ENCODE peak calls at places on chromosomes 16 and 17, in six cellular contexts. D is thyroid gland; Q is CD8-positive, alpha-beta T cell; H is ovary; G is lung; I is mesendoderm. L is an unnamed sample. For H3K4me1, the result is how much of the 10 kb centered on the place peaks cover.

GRCh38 chr16:54930034-54930938 is at the start of gene IRX5:
- DNase-seq in D (peak), H (peak), Q (no peak), G (peak), I (peak), L (peak)

GRCh38 chr17:78838574-78839005 is 2.0 kb downstream of the USP36 start:
- DNase-seq in Q (no peak), I (no peak), H (no peak), G (peak), D (no peak), L (peak)

GRCh38 chr17:19010729-19011505 is 6.4 kb upstream of the FAM83G start:
- DNase-seq in Q (no peak), G (no peak), H (no peak), I (peak), D (no peak), L (no peak)

GRCh38 chr16:9053006-9053601 is 38.3 kb upstream of the HAPSTR1 start:
- DNase-seq in Q (no peak), D (peak), G (peak), I (peak), H (peak), L (peak)

GRCh38 chr17:83196088-83196765 is 116.8 kb downstream of the METRNL start:
- DNase-seq in Q (no peak), D (no peak), G (no peak), H (peak), I (no peak), L (peak)

GRCh38 chr17:57756941-57757340 is 11.8 kb upstream of the CCDC182 start:
- DNase-seq in I (peak), D (no peak), H (no peak), Q (no peak), G (no peak), L (no peak)

GRCh38 chr16:72138064-72138572 is 33.8 kb downstream of the PMFBP1 start:
- DNase-seq in G (no peak), H (no peak), I (no peak), D (no peak), Q (no peak), L (no peak)

GRCh38 chr17:20010099-20010863 is 1.1 kb downstream of the SPECC1 start:
- DNase-seq in Q (no peak), H (peak), D (peak), G (no peak), I (peak), L (peak)

GRCh38 chr16:23587726-23588125 is 8.4 kb downstream of the NDUFAB1 start:
- DNase-seq in Q (no peak), G (no peak), D (no peak), H (no peak), I (peak), L (no peak)

GRCh38 chr17:4551141-4551540 is 4.0 kb downstream of the MYBBP1A start:
- DNase-seq in I (peak), G (no peak), Q (no peak), H (no peak), D (no peak), L (no peak)

GRCh38 chr16:16075463-16076399 is 126.3 kb downstream of the ABCC1 start:
- DNase-seq in H (peak), I (no peak), Q (no peak), G (peak), D (peak), L (no peak)

GRCh38 chr17:33328129-33328528 is 35.0 kb upstream of the ASIC2 start:
- DNase-seq in H (no peak), D (peak), I (peak), Q (no peak), G (no peak), L (no peak)

GRCh38 chr17:81429353-81429774 is 34.1 kb downstream of the BAHCC1 start:
- DNase-seq in D (peak), H (peak), Q (no peak), I (no peak), G (peak), L (peak)

GRCh38 chr17:28953444-28954118 is 2.3 kb upstream of the PHF12 start:
- DNase-seq in Q (peak), G (peak), H (peak), I (peak), D (peak), L (peak)

GRCh38 chr17:57739402-57740224 is 5.5 kb downstream of the CCDC182 start:
- DNase-seq in H (no peak), D (no peak), G (no peak), I (peak), Q (no peak), L (no peak)

GRCh38 chr17:50863221-50863843 is 2.8 kb downstream of the TOB1 start:
- DNase-seq in G (peak), H (no peak), I (peak), Q (no peak), D (peak), L (no peak)

GRCh38 chr16:70251651-70252354 is at the start of gene EXOSC6:
- DNase-seq in G (peak), D (peak), I (peak), H (peak), Q (peak), L (peak)

DNA sequence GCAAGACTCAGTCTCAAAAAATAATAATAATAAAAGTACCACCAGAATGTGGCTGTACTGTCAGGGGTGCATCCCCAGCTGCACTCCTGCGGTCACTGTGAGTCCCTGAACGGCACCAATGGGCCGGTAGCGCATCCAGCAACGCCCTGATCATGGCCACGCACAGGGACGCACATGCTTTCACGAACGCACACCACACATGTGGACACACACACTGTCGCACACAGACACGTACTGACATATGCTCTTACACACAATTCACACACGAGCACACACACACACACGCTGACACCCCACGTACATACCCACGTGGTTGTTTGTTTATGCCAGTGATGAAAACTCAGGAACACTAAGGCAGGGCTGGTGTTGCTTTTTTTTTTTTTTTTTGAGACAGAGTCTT is 21.8 kb downstream of the DOC2B start:
- DNase-seq in H (no peak), I (no peak), G (no peak), D (no peak), Q (no peak), L (peak)
- H3K4me1 ChIP-seq in H (under half), I (under half), G (under half), D (under half), Q (under half), L (under half)

DNA sequence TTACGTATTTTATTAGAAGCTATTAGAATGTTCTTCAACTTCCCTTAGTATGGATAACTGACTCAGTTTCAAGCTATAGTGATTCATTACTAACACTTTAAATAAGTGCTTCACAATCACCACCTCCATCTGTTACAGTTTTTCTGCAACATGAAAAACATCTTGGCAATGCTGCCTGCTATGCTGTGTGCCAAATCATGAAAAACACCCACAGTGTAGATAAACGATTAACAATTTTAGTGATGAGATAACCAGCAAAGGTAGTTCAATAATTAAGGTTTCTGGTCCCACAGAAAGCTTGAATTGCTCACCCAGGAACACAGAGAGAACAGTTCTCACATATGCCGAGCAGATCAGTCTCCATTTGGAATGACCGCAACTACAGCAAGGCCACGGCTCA is 51.4 kb upstream of the SLC25A19 start:
- DNase-seq in D (no peak), G (no peak), I (no peak), H (no peak), Q (no peak), L (no peak)
- H3K4me1 ChIP-seq in D (under half), G (under half), I (under half), H (under half), Q (half or more), L (under half)

GRCh38 chr17:2711608-2712299 is at the start of gene CLUH:
- DNase-seq in Q (peak), I (peak), G (peak), H (peak), D (peak), L (peak)
- H3K4me1 ChIP-seq in Q (under half), I (under half), G (under half), H (under half), D (under half), L (under half)

DNA sequence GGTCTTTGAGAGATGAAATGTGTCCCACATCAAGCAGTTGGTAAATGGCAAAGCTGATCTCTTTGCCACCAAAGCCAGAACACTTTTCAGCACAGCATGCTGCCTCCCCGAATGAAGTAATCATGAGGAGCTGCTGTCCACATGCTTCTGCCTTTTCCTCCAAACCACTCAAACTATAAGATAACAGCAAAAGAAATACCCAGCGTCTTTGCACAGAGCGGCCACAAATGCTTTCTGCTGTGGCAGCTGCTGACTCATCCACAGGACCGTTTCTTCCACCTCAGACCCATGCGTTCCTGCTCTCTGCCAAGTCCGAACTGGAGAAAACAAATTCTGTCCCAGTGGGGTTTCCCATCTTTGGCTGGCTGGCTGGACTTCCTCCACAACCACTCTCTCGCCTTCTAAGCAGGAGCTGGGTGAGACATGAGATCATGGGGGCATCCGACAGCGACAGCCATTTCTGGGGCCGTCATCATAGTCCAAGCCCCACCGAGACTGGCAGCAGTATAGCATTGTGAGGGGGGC is 27.1 kb downstream of the TBC1D3B start:
- DNase-seq in I (no peak), H (peak), Q (no peak), D (no peak), G (no peak), L (no peak)
- H3K4me1 ChIP-seq in I (under half), H (under half), Q (under half), D (under half), G (under half), L (under half)